ENCODE peak calls at places on chromosomes 5 and 9, in seven cellular contexts. One of them, this sample, is unnamed.

GRCh38 chr5:115888027-115888426 is 46.3 kb downstream of the AP3S1 start:
- DNase-seq in breast epithelium: no peak
- DNase-seq in osteocyte: no peak
- DNase-seq in Calu3: no peak
- DNase-seq in Peyer's patch: no peak
- DNase-seq in GM13977: no peak
- DNase-seq in hepatocyte: no peak
- DNase-seq in this sample: no peak

GRCh38 chr9:94868462-94868861 is 142.0 kb downstream of the AOPEP start:
- DNase-seq in breast epithelium: no peak
- DNase-seq in osteocyte: no peak
- DNase-seq in Calu3: no peak
- DNase-seq in Peyer's patch: no peak
- DNase-seq in GM13977: no peak
- DNase-seq in hepatocyte: no peak
- DNase-seq in this sample: no peak

GRCh38 chr5:73365301-73365853 is 83.2 kb downstream of the FOXD1 start:
- DNase-seq in breast epithelium: no peak
- DNase-seq in osteocyte: no peak
- DNase-seq in Calu3: peak
- DNase-seq in Peyer's patch: no peak
- DNase-seq in GM13977: no peak
- DNase-seq in hepatocyte: no peak
- DNase-seq in this sample: no peak

GRCh38 chr5:9927106-9927505 is 297.0 kb upstream of the TAS2R1 start:
- DNase-seq in breast epithelium: no peak
- DNase-seq in osteocyte: no peak
- DNase-seq in Calu3: no peak
- DNase-seq in Peyer's patch: no peak
- DNase-seq in GM13977: no peak
- DNase-seq in hepatocyte: no peak
- DNase-seq in this sample: no peak

GRCh38 chr5:166768536-166768935 is 1522.9 kb upstream of the WWC1 start:
- DNase-seq in breast epithelium: no peak
- DNase-seq in osteocyte: no peak
- DNase-seq in Calu3: no peak
- DNase-seq in Peyer's patch: no peak
- DNase-seq in GM13977: no peak
- DNase-seq in hepatocyte: no peak
- DNase-seq in this sample: no peak

GRCh38 chr5:179668404-179668803 is 12.4 kb downstream of the CBY3 start:
- DNase-seq in breast epithelium: no peak
- DNase-seq in osteocyte: no peak
- DNase-seq in Calu3: no peak
- DNase-seq in Peyer's patch: peak
- DNase-seq in GM13977: peak
- DNase-seq in hepatocyte: peak
- DNase-seq in this sample: no peak

GRCh38 chr9:105693435-105694275 is 686 bp upstream of the TMEM38B start:
- DNase-seq in breast epithelium: no peak
- DNase-seq in osteocyte: no peak
- DNase-seq in Calu3: no peak
- DNase-seq in Peyer's patch: no peak
- DNase-seq in GM13977: peak
- DNase-seq in hepatocyte: no peak
- DNase-seq in this sample: no peak

GRCh38 chr9:114151426-114151956 is 3.8 kb upstream of the COL27A1 start:
- DNase-seq in breast epithelium: no peak
- DNase-seq in osteocyte: no peak
- DNase-seq in Calu3: no peak
- DNase-seq in Peyer's patch: no peak
- DNase-seq in GM13977: no peak
- DNase-seq in hepatocyte: no peak
- DNase-seq in this sample: no peak

GRCh38 chr5:179192891-179193470 is 132.8 kb downstream of the ZNF354C start:
- DNase-seq in breast epithelium: no peak
- DNase-seq in osteocyte: no peak
- DNase-seq in Calu3: no peak
- DNase-seq in Peyer's patch: no peak
- DNase-seq in GM13977: no peak
- DNase-seq in hepatocyte: no peak
- DNase-seq in this sample: no peak

GRCh38 chr5:31218978-31219377 is 25.5 kb downstream of the CDH6 start:
- DNase-seq in breast epithelium: no peak
- DNase-seq in osteocyte: no peak
- DNase-seq in Calu3: no peak
- DNase-seq in Peyer's patch: peak
- DNase-seq in GM13977: no peak
- DNase-seq in hepatocyte: peak
- DNase-seq in this sample: no peak

GRCh38 chr9:113737414-113738271 is 138.5 kb upstream of the ZNF618 start:
- DNase-seq in breast epithelium: no peak
- DNase-seq in osteocyte: peak
- DNase-seq in Calu3: peak
- DNase-seq in Peyer's patch: peak
- DNase-seq in GM13977: peak
- DNase-seq in hepatocyte: peak
- DNase-seq in this sample: peak

GRCh38 chr5:43602456-43602817 is 543 bp upstream of the NNT start:
- DNase-seq in breast epithelium: no peak
- DNase-seq in osteocyte: no peak
- DNase-seq in Calu3: no peak
- DNase-seq in Peyer's patch: peak
- DNase-seq in GM13977: peak
- DNase-seq in hepatocyte: peak
- DNase-seq in this sample: peak

GRCh38 chr5:32572778-32573480 is 12.4 kb upstream of the SUB1 start:
- DNase-seq in breast epithelium: no peak
- DNase-seq in osteocyte: no peak
- DNase-seq in Calu3: no peak
- DNase-seq in Peyer's patch: no peak
- DNase-seq in GM13977: peak
- DNase-seq in hepatocyte: no peak
- DNase-seq in this sample: no peak

GRCh38 chr5:107513337-107514125 is 157.2 kb downstream of the EFNA5 start:
- DNase-seq in breast epithelium: no peak
- DNase-seq in osteocyte: no peak
- DNase-seq in Calu3: no peak
- DNase-seq in Peyer's patch: no peak
- DNase-seq in GM13977: no peak
- DNase-seq in hepatocyte: no peak
- DNase-seq in this sample: no peak

GRCh38 chr9:4663956-4664355 is 1.9 kb downstream of the PLPP6 start:
- DNase-seq in breast epithelium: no peak
- DNase-seq in osteocyte: no peak
- DNase-seq in Calu3: no peak
- DNase-seq in Peyer's patch: no peak
- DNase-seq in GM13977: no peak
- DNase-seq in hepatocyte: no peak
- DNase-seq in this sample: no peak

GRCh38 chr9:4665357-4665756 is 923 bp downstream of the SPATA6L start:
- DNase-seq in breast epithelium: no peak
- DNase-seq in osteocyte: no peak
- DNase-seq in Calu3: no peak
- DNase-seq in Peyer's patch: no peak
- DNase-seq in GM13977: no peak
- DNase-seq in hepatocyte: no peak
- DNase-seq in this sample: no peak

GRCh38 chr9:4662989-4663792 is 1.1 kb downstream of the PLPP6 start:
- DNase-seq in breast epithelium: no peak
- DNase-seq in osteocyte: no peak
- DNase-seq in Calu3: no peak
- DNase-seq in Peyer's patch: peak
- DNase-seq in GM13977: peak
- DNase-seq in hepatocyte: peak
- DNase-seq in this sample: no peak

GRCh38 chr9:4661165-4662095 is 664 bp upstream of the PLPP6 start:
- DNase-seq in breast epithelium: no peak
- DNase-seq in osteocyte: no peak
- DNase-seq in Calu3: no peak
- DNase-seq in Peyer's patch: no peak
- DNase-seq in GM13977: no peak
- DNase-seq in hepatocyte: no peak
- DNase-seq in this sample: no peak

DNA sequence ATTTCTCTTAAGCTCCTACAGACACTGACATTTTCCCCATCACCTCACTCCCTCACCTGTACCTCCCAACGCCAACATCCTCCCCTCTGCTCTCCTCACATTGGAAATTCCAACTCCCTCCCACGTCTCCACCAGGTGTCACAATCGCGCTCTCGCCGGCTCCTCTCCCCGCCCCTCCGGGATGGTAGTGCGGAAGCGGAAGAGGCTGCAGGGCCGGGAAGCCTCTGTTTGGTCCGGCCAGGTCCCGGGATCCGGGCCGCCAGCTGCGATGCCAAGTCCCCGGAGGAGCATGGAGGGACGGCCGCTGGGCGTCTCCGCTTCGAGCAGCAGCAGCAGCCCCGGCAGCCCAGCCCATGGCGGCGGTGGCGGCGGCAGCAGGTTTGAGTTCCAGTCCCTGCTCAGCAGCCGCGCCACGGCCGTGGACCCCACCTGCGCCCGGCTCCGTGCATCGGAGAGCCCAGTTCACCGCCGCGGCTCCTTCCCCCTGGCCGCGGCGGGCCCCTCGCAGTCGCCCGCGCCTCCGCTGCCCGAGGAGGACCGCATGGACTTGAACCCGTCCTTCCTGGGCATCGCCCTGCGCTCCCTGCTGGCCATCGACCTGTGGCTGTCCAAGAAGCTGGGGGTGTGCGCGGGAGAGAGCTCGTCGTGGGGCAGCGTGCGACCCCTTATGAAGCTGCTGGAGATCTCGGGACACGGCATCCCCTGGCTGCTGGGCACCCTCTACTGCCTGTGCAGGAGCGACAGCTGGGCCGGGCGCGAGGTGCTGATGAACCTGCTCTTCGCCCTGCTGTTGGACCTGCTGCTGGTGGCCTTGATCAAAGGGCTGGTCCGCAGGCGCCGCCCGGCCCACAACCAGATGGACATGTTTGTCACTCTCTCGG is at the start of gene PLPP6:
- DNase-seq in breast epithelium: peak
- DNase-seq in osteocyte: peak
- DNase-seq in Calu3: peak
- DNase-seq in Peyer's patch: peak
- DNase-seq in GM13977: peak
- DNase-seq in hepatocyte: peak
- DNase-seq in this sample: peak
- TF ChIP-seq CTCF in breast epithelium: peak
- TF ChIP-seq CTCF in osteocyte: peak
- TF ChIP-seq CTCF in Calu3: no peak
- TF ChIP-seq CTCF in Peyer's patch: peak
- TF ChIP-seq CTCF in GM13977: peak
- TF ChIP-seq CTCF in hepatocyte: peak
- TF ChIP-seq CTCF in this sample: peak

DNA sequence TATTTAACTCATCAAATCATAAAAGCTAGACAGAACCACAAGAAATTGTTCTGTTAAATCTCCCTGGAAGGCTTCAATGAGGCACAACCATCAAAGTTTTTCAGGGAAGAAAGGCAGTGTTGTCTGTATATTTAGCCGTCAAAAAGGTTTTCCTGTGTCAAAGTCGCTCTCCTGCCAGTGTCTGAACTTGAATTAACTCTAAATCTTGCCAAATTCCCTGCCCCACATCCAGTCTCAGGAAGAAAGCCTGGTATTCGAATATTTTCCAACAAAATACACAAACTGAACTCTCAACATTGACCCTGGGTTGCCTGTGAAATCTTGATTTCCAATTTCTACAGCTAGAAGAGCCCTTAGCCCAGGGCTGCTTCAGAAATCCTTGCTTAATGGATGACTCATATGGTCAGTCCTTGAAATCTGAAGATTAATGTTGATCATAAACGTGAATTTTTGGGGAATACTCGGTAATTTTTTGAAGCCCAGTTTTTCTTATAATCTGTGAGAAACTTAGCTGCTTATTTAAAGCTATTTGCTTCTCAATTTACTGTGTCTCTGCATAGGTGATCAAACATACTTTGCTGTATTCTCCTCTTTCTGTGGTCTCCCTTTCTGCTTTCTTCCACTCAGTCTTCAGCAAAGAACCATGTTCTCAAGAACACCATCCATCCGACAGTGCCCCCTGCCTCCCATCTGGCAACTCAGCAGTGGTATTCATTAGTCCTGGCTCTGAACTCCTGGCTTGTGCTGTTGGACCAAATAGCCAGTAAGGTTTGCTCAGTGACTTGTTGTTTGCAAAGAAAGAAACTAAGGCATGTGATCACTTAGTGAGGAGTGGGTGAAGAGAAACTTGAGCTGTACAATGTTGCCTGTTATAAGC is 58.9 kb downstream of the NREP start:
- DNase-seq in breast epithelium: no peak
- DNase-seq in osteocyte: no peak
- DNase-seq in Calu3: no peak
- DNase-seq in Peyer's patch: no peak
- DNase-seq in GM13977: no peak
- DNase-seq in hepatocyte: peak
- DNase-seq in this sample: no peak
- TF ChIP-seq CTCF in breast epithelium: no peak
- TF ChIP-seq CTCF in osteocyte: peak
- TF ChIP-seq CTCF in Calu3: no peak
- TF ChIP-seq CTCF in Peyer's patch: no peak
- TF ChIP-seq CTCF in GM13977: no peak
- TF ChIP-seq CTCF in hepatocyte: peak
- TF ChIP-seq CTCF in this sample: no peak

DNA sequence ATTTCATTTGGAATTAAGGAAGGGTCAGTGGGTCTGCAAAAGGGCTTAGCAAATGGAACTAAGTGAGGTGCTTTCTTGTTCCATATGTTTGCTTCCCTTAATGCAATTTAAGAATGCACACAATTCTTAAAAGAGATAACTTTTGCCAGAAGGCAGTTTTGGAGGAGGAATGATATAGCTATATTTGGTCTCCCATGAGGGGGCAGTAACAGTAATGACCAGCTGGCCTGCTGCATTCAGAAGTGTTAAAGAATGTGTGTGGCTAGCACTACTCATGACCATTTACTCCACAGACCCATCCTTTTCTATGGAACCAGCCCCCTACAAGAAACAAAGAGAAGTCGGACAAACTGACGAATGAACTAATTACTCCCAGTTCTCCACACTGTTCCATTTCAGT is 638.9 kb downstream of the RAB3C start:
- DNase-seq in breast epithelium: no peak
- DNase-seq in osteocyte: no peak
- DNase-seq in Calu3: no peak
- DNase-seq in Peyer's patch: no peak
- DNase-seq in GM13977: no peak
- DNase-seq in hepatocyte: no peak
- DNase-seq in this sample: no peak
- TF ChIP-seq CTCF in breast epithelium: no peak
- TF ChIP-seq CTCF in osteocyte: peak
- TF ChIP-seq CTCF in Calu3: no peak
- TF ChIP-seq CTCF in Peyer's patch: no peak
- TF ChIP-seq CTCF in GM13977: no peak
- TF ChIP-seq CTCF in hepatocyte: no peak
- TF ChIP-seq CTCF in this sample: no peak

DNA sequence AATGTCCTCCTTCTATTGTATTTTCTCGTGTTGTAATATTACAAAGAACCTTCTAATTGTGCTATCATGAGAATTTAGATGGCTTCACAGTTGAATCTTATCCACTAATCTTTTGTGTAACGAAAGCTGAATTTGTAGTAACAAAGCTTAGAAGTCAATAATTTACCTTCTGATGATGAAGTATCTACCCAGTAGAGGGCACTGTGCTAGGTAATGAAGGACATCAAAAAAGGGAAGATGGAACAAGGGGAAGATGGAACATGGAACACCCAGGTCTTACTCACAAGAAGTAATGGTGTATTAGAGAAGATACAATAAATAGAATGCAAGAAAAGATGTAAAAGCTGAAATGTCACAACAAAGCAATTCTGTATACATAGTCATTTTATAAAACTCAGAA is 131.0 kb upstream of the CCNG1 start:
- DNase-seq in breast epithelium: no peak
- DNase-seq in osteocyte: no peak
- DNase-seq in Calu3: no peak
- DNase-seq in Peyer's patch: no peak
- DNase-seq in GM13977: no peak
- DNase-seq in hepatocyte: peak
- DNase-seq in this sample: no peak
- TF ChIP-seq CTCF in breast epithelium: no peak
- TF ChIP-seq CTCF in osteocyte: peak
- TF ChIP-seq CTCF in Calu3: no peak
- TF ChIP-seq CTCF in Peyer's patch: peak
- TF ChIP-seq CTCF in GM13977: peak
- TF ChIP-seq CTCF in hepatocyte: peak
- TF ChIP-seq CTCF in this sample: no peak